ENCODE peak calls at places on chromosome 11, in nine cellular contexts. O, D, F, I, G, R, T, E and M are unnamed samples.

GRCh38 chr11:47383106-47383505 is 4.8 kb upstream of the SPI1 start:
- DNase-seq in F (no peak), R (no peak), E (no peak), D (no peak), G (no peak), I (no peak), T (no peak), O (no peak), M (no peak)

GRCh38 chr11:80241766-80242165 is 800.9 kb upstream of the TENM4 start:
- DNase-seq in O (no peak), G (no peak), E (no peak), I (no peak), T (no peak), F (no peak), D (no peak), R (no peak), M (no peak)

GRCh38 chr11:10564030-10564429 is 4.4 kb downstream of the LYVE1 start:
- DNase-seq in O (no peak), F (no peak), E (no peak), I (no peak), G (no peak), T (no peak), R (no peak), D (no peak), M (no peak)

GRCh38 chr11:2325719-2326118 is 23.9 kb downstream of the TSPAN32 start:
- DNase-seq in G (no peak), T (peak), R (no peak), E (peak), F (no peak), I (peak), D (no peak), O (no peak), M (peak)

GRCh38 chr11:5250777-5251176 is 1.1 kb upstream of the HBG1 start:
- DNase-seq in I (no peak), F (no peak), O (no peak), R (no peak), T (no peak), D (no peak), G (no peak), E (no peak), M (no peak)

GRCh38 chr11:100205926-100206325 is 481.2 kb upstream of the ARHGAP42 start:
- DNase-seq in E (no peak), F (no peak), I (no peak), T (no peak), R (no peak), D (no peak), O (no peak), G (no peak), M (no peak)

GRCh38 chr11:121059605-121060004 is 35.7 kb downstream of the TBCEL start:
- DNase-seq in F (no peak), O (no peak), G (no peak), R (no peak), T (no peak), D (peak), E (no peak), I (no peak), M (no peak)

GRCh38 chr11:62555464-62556092 is 9.0 kb upstream of the AHNAK start:
- DNase-seq in I (no peak), D (peak), E (no peak), T (no peak), R (no peak), O (no peak), G (peak), F (no peak), M (no peak)

GRCh38 chr11:10658621-10659338 is 34.8 kb downstream of the IRAG1 start:
- DNase-seq in I (no peak), G (no peak), F (no peak), E (no peak), O (no peak), T (no peak), D (no peak), R (no peak), M (no peak)

GRCh38 chr11:109978895-109979294 is 114.3 kb upstream of the ZC3H12C start:
- DNase-seq in R (no peak), O (no peak), D (no peak), E (no peak), T (no peak), G (no peak), I (no peak), F (no peak), M (no peak)

GRCh38 chr11:36300651-36301050 is 4.6 kb downstream of the PRR5L start:
- DNase-seq in E (peak), O (peak), I (no peak), T (peak), R (peak), D (no peak), G (peak), F (no peak), M (peak)

GRCh38 chr11:8720868-8721739 is 38.5 kb downstream of the RPL27A start:
- DNase-seq in F (no peak), O (no peak), R (no peak), G (peak), E (no peak), I (no peak), T (peak), D (no peak), M (no peak)

GRCh38 chr11:1163911-1164735 is 6.4 kb downstream of the MUC5AC start:
- DNase-seq in T (peak), D (no peak), O (no peak), I (peak), G (peak), R (no peak), F (no peak), E (no peak), M (peak)

GRCh38 chr11:116182356-116182966 is 590.3 kb downstream of the BUD13 start:
- DNase-seq in G (no peak), R (no peak), O (no peak), E (no peak), F (no peak), T (no peak), D (no peak), I (no peak), M (no peak)

GRCh38 chr11:82756765-82757650 is 23.3 kb upstream of the FAM181B start:
- DNase-seq in E (no peak), F (no peak), I (no peak), G (no peak), T (peak), O (no peak), R (no peak), D (no peak), M (no peak)

DNA sequence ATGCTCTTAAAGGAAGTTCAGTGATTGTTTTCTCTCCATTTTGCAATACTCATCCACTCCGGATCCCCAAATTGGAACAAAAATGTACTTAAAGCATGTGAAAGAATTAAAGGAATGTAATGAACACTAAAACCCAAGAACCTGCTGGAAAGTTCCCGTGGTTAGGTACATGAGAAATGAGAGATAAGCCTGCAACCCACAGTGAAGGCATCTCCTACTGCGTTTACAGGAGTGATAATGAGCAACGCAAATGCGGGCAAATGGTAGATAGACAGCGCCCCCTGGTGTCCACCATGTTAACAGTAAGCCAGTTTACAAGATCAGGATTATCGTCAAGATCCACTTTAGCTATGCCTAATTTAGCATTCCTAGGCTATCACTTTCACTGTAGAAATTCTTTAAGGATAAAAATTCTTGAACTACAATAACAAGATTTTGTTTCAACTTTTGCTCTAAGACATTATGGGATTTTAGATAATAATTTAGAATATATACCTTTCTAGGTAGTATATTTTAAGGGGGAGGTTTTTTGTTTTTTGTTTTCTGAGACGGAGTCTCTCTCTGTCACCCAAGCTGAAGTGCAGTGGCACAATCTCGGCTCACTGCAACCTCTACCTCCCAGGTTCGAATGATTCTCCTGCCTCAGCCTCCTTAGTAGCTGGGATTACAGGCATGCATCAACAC is 29.9 kb downstream of the ALG9 start:
- DNase-seq in R (peak), O (peak), G (peak), E (peak), T (peak), D (peak), F (peak), I (peak), M (peak)
- TF ChIP-seq POLR2A in R (peak), O (no peak), G (no peak), E (no peak), T (no peak), D (no peak), F (no peak), I (no peak), M (no peak)

DNA sequence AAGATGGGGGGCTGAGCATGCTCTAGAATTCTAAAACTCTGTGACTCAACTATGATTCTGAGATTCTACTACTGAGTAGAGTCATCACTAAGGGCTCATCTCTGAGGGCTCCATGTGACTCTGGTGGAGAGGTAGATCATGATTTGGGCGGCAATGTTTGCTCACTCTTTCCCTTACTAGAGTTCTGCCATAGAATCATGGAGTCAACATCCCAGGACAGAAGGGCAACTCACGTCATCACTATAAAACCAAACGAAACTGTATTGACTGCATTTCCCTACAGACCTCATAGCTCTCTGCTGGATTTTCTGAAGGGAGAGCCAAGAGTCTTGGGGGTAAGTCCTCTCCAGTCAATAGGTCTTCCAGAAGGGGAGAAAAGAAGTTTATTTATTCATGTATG is at the start of gene MS4A14:
- DNase-seq in E (no peak), T (no peak), I (no peak), R (no peak), D (no peak), O (no peak), F (no peak), G (no peak), M (no peak)
- TF ChIP-seq CTCF in E (no peak), T (no peak), I (no peak), R (no peak), D (no peak), O (no peak), F (no peak), G (no peak), M (no peak)

GRCh38 chr11:17831228-17831627 is 96.6 kb downstream of the KCNC1 start:
- DNase-seq in E (no peak), I (no peak), O (no peak), T (no peak), D (no peak), F (no peak), R (no peak), G (no peak), M (no peak)
- TF ChIP-seq POLR2A in E (no peak), I (no peak), O (no peak), T (no peak), D (no peak), F (no peak), R (no peak), G (no peak), M (no peak)

GRCh38 chr11:44134625-44135024 is 39.1 kb downstream of the EXT2 start:
- DNase-seq in O (no peak), G (no peak), E (no peak), R (no peak), D (no peak), I (no peak), F (no peak), T (no peak), M (no peak)

GRCh38 chr11:44127130-44127529 is 31.7 kb downstream of the EXT2 start:
- DNase-seq in E (no peak), I (no peak), D (peak), R (no peak), G (no peak), F (no peak), O (no peak), T (no peak), M (no peak)

GRCh38 chr11:44133335-44133946 is 38.0 kb downstream of the EXT2 start:
- DNase-seq in I (no peak), T (peak), F (peak), G (no peak), R (no peak), O (no peak), D (peak), E (no peak), M (no peak)

GRCh38 chr11:44128729-44129128 is 33.3 kb downstream of the EXT2 start:
- DNase-seq in E (no peak), D (no peak), F (no peak), O (no peak), G (no peak), I (no peak), R (no peak), T (no peak), M (no peak)

GRCh38 chr11:44130751-44131150 is 35.3 kb downstream of the EXT2 start:
- DNase-seq in E (no peak), G (no peak), O (no peak), R (no peak), T (no peak), D (no peak), F (no peak), I (no peak), M (no peak)
- TF ChIP-seq CTCF in E (no peak), G (no peak), O (no peak), R (no peak), T (no peak), D (no peak), F (no peak), I (no peak), M (no peak)

DNA sequence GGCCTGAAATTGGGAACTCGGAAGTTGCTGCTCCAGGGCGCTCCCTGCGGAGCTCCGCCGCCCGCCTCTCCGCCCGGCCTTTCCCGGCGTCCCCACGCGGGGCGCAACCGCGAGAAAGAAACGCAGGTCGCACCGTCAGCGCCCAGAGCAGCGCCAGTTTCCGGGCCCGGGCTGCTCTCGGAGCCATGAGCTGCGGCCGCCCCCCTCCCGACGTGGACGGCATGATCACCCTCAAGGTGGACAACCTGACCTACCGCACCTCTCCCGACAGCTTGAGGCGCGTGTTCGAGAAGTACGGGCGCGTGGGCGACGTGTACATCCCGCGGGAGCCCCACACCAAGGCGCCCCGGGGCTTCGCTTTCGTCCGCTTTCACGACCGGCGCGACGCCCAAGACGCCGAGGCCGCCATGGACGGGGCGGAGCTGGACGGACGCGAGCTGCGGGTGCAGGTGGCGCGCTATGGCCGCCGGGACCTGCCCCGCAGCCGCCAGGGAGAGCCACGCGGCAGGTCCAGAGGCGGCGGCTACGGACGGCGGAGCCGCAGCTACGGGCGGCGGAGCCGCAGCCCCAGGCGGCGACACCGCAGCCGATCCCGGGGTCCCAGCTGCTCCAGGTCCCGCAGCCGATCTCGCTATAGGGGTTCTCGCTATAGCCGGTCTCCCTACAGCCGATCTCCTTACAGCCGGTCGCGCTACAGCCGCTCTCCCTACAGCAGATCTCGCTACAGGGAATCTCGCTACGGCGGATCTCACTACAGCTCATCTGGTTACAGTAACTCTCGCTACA is 516 bp downstream of the SRSF8 start:
- DNase-seq in O (peak), R (peak), I (peak), F (peak), G (peak), E (peak), T (peak), D (peak), M (peak)
- TF ChIP-seq POLR2A in O (peak), R (peak), I (peak), F (peak), G (peak), E (peak), T (peak), D (peak), M (peak)

DNA sequence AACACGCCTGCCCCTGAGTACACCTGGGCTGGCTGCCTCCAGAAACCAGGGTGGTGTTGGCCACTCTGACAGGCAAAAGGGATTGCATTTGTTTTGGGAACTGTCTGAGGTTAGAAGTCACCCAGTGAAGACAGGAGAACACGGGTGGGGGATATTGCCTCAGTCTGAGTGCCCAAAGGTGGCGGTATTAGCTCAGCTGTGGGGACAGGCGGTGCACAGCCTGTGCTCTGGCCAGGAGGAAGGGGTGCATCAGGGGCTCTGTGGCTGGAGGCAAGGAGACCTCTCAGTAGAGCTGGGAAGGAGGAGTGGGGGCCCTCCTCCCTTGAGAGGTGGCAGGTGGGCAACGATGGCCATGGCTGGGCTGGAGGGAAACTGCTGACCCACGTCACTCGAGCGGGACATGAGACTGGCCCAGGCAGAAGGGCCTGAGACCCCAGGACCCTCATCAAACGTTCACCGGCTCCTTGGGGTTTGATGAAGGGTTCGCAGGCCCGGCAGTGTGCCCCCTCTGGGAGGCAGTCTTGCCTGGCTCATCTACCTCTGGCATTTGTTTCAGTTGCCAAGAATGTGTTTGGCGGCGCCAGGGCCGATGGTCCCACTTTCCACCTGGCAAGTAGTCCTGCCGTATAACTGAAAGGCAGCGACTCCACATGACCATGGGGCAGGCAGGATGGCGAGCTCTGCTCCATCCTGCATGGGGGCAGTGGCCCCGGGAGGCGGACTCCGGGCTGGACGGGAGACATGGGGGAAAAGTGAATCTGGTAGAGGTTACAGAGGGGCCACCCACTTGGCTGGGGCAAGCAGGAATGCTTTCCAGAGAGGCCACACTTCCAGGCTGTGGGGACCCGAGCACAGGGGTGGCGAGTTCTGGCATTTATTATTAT is 52.8 kb upstream of the SMIM38 start:
- DNase-seq in T (no peak), I (no peak), R (no peak), F (no peak), O (no peak), G (no peak), E (no peak), D (peak), M (no peak)
- TF ChIP-seq CTCF in T (no peak), I (no peak), R (no peak), F (peak), O (no peak), G (no peak), E (no peak), D (peak), M (no peak)